ENCODE peak calls at places on chromosome 20, in four cellular contexts. One of them, this sample, is unnamed.
A peak's percentile ranks its signal among the peaks of the same experiment; 100 is the strongest.

GRCh38 chr20:53975761-53976160 is 94.6 kb downstream of the BCAS1 start:
- DNase-seq in progenitor cell of endocrine pancreas: no peak
- DNase-seq in right lobe of liver: peak; percentile 27
- DNase-seq in HCT116: no peak
- DNase-seq in this sample: no peak

GRCh38 chr20:58634818-58635665 is 16.0 kb upstream of the STX16 start:
- DNase-seq in progenitor cell of endocrine pancreas: no peak
- DNase-seq in right lobe of liver: no peak
- DNase-seq in HCT116: no peak
- DNase-seq in this sample: no peak

GRCh38 chr20:56393653-56394052 is 1.2 kb downstream of the CSTF1 start:
- DNase-seq in progenitor cell of endocrine pancreas: no peak
- DNase-seq in right lobe of liver: no peak
- DNase-seq in HCT116: no peak
- DNase-seq in this sample: no peak

GRCh38 chr20:41245086-41245707 is 72.3 kb downstream of the ZHX3 start:
- DNase-seq in progenitor cell of endocrine pancreas: no peak
- DNase-seq in right lobe of liver: no peak
- DNase-seq in HCT116: no peak
- DNase-seq in this sample: no peak

GRCh38 chr20:53582574-53583351 is 10.9 kb downstream of the ZNF217 start:
- DNase-seq in progenitor cell of endocrine pancreas: no peak
- DNase-seq in right lobe of liver: no peak
- DNase-seq in HCT116: no peak
- DNase-seq in this sample: no peak

GRCh38 chr20:40232288-40232687 is 456.7 kb downstream of the MAFB start:
- DNase-seq in progenitor cell of endocrine pancreas: no peak
- DNase-seq in right lobe of liver: no peak
- DNase-seq in HCT116: no peak
- DNase-seq in this sample: no peak

GRCh38 chr20:475463-476357 is 13.4 kb upstream of the TBC1D20 start:
- DNase-seq in progenitor cell of endocrine pancreas: no peak
- DNase-seq in right lobe of liver: no peak
- DNase-seq in HCT116: no peak
- DNase-seq in this sample: no peak

GRCh38 chr20:48921883-48922867 is 664 bp downstream of the ARFGEF2 start:
- DNase-seq in progenitor cell of endocrine pancreas: peak; percentile 43
- DNase-seq in right lobe of liver: peak; percentile 68
- DNase-seq in HCT116: no peak
- DNase-seq in this sample: no peak

GRCh38 chr20:44215125-44215524 is 4.6 kb upstream of the OSER1 start:
- DNase-seq in progenitor cell of endocrine pancreas: peak; percentile 51
- DNase-seq in right lobe of liver: peak; percentile 76
- DNase-seq in HCT116: peak; percentile 28
- DNase-seq in this sample: peak; percentile 55

GRCh38 chr20:48684501-48685041 is 143.2 kb downstream of the PREX1 start:
- DNase-seq in progenitor cell of endocrine pancreas: no peak
- DNase-seq in right lobe of liver: no peak
- DNase-seq in HCT116: no peak
- DNase-seq in this sample: no peak

GRCh38 chr20:37096415-37097039 is 730 bp upstream of the RBL1 start:
- DNase-seq in progenitor cell of endocrine pancreas: no peak
- DNase-seq in right lobe of liver: no peak
- DNase-seq in HCT116: no peak
- DNase-seq in this sample: no peak

GRCh38 chr20:1879934-1880333 is 15.3 kb upstream of the SIRPA start:
- DNase-seq in progenitor cell of endocrine pancreas: no peak
- DNase-seq in right lobe of liver: no peak
- DNase-seq in HCT116: no peak
- DNase-seq in this sample: no peak

GRCh38 chr20:22584922-22585785 is 782 bp upstream of the FOXA2 start:
- DNase-seq in progenitor cell of endocrine pancreas: peak; percentile 51
- DNase-seq in right lobe of liver: peak; percentile 47
- DNase-seq in HCT116: no peak
- DNase-seq in this sample: no peak

GRCh38 chr20:38685853-38686473 is 38.3 kb upstream of the SLC32A1 start:
- DNase-seq in progenitor cell of endocrine pancreas: peak; percentile 74
- DNase-seq in right lobe of liver: peak; percentile 50
- DNase-seq in HCT116: no peak
- DNase-seq in this sample: peak; percentile 24

GRCh38 chr20:5670874-5671273 is 79.3 kb upstream of the SHLD1 start:
- DNase-seq in progenitor cell of endocrine pancreas: no peak
- DNase-seq in right lobe of liver: no peak
- DNase-seq in HCT116: no peak
- DNase-seq in this sample: no peak

GRCh38 chr20:22796465-22797077 is 212.2 kb upstream of the FOXA2 start:
- DNase-seq in progenitor cell of endocrine pancreas: no peak
- DNase-seq in right lobe of liver: no peak
- DNase-seq in HCT116: no peak
- DNase-seq in this sample: no peak

GRCh38 chr20:57167971-57168693 is 98.3 kb downstream of the BMP7 start:
- DNase-seq in progenitor cell of endocrine pancreas: no peak
- DNase-seq in right lobe of liver: no peak
- DNase-seq in HCT116: peak; percentile 29
- DNase-seq in this sample: no peak

GRCh38 chr20:20410678-20411077 is 42.8 kb downstream of the INSM1 start:
- DNase-seq in progenitor cell of endocrine pancreas: no peak
- DNase-seq in right lobe of liver: peak; percentile 77
- DNase-seq in HCT116: no peak
- DNase-seq in this sample: no peak

GRCh38 chr20:37915800-37916570 is 13.1 kb downstream of the VSTM2L start:
- DNase-seq in progenitor cell of endocrine pancreas: no peak
- DNase-seq in right lobe of liver: no peak
- DNase-seq in HCT116: no peak
- DNase-seq in this sample: no peak

GRCh38 chr20:58361549-58361948 is 27.5 kb upstream of the VAPB start:
- DNase-seq in progenitor cell of endocrine pancreas: no peak
- DNase-seq in right lobe of liver: no peak
- DNase-seq in HCT116: no peak
- DNase-seq in this sample: no peak

GRCh38 chr20:1415667-1416468 is 23.0 kb upstream of the FKBP1A start:
- DNase-seq in progenitor cell of endocrine pancreas: no peak
- DNase-seq in right lobe of liver: no peak
- DNase-seq in HCT116: peak; percentile 97
- DNase-seq in this sample: no peak

GRCh38 chr20:2742934-2743559 is 50.5 kb downstream of the EBF4 start:
- DNase-seq in progenitor cell of endocrine pancreas: peak; percentile 67
- DNase-seq in right lobe of liver: peak; percentile 64
- DNase-seq in HCT116: peak; percentile 54
- DNase-seq in this sample: peak; percentile 63

GRCh38 chr20:51487525-51488279 is 54.8 kb downstream of the NFATC2 start:
- DNase-seq in progenitor cell of endocrine pancreas: no peak
- DNase-seq in right lobe of liver: no peak
- DNase-seq in HCT116: peak; percentile 89
- DNase-seq in this sample: no peak

GRCh38 chr20:46849269-46849668 is 45.4 kb upstream of the EYA2 start:
- DNase-seq in progenitor cell of endocrine pancreas: no peak
- DNase-seq in right lobe of liver: no peak
- DNase-seq in HCT116: no peak
- DNase-seq in this sample: no peak

GRCh38 chr20:4613184-4613583 is 108.5 kb upstream of the PRND start:
- DNase-seq in progenitor cell of endocrine pancreas: no peak
- DNase-seq in right lobe of liver: no peak
- DNase-seq in HCT116: no peak
- DNase-seq in this sample: no peak

DNA sequence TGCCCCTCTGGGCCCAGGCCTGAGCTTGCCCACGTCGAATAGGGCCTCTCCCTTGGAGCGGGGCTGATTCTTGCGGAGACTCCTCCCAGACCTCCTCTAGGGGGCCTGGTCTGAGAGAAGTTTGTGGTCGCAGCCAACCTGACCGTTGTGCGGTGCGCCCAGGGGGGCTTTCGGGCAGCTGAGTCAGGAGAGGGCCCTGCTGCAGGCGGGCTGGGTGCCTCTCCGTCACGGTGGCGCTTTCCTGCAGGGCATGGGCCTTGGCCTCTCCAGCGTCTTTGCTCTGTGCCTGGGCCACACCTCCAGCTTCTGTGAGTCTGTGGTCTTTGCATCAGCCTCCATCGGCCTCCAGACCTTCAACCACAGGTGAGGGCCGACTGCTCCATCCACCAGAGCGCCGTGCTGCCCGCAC is 12.9 kb downstream of the SLC17A9 start:
- DNase-seq in progenitor cell of endocrine pancreas: no peak
- DNase-seq in right lobe of liver: no peak
- DNase-seq in HCT116: no peak
- DNase-seq in this sample: no peak
- TF ChIP-seq CTCF in progenitor cell of endocrine pancreas: no peak
- TF ChIP-seq CTCF in right lobe of liver: no peak
- TF ChIP-seq CTCF in HCT116: no peak
- TF ChIP-seq CTCF in this sample: no peak

GRCh38 chr20:12610871-12611270 is 397.9 kb upstream of the SPTLC3 start:
- DNase-seq in progenitor cell of endocrine pancreas: no peak
- DNase-seq in right lobe of liver: no peak
- DNase-seq in HCT116: no peak
- DNase-seq in this sample: no peak

GRCh38 chr20:12617076-12617475 is 391.7 kb upstream of the SPTLC3 start:
- DNase-seq in progenitor cell of endocrine pancreas: no peak
- DNase-seq in right lobe of liver: no peak
- DNase-seq in HCT116: no peak
- DNase-seq in this sample: no peak

GRCh38 chr20:12614764-12615163 is 394.0 kb upstream of the SPTLC3 start:
- DNase-seq in progenitor cell of endocrine pancreas: no peak
- DNase-seq in right lobe of liver: no peak
- DNase-seq in HCT116: no peak
- DNase-seq in this sample: no peak
- TF ChIP-seq CTCF in progenitor cell of endocrine pancreas: no peak
- TF ChIP-seq CTCF in right lobe of liver: no peak
- TF ChIP-seq CTCF in HCT116: no peak
- TF ChIP-seq CTCF in this sample: no peak

GRCh38 chr20:63707558-63708300 is at the start of the genes ARFRP1 and ZGPAT:
- DNase-seq in progenitor cell of endocrine pancreas: peak; percentile 80
- DNase-seq in right lobe of liver: peak; percentile 93
- DNase-seq in HCT116: peak; percentile 47
- DNase-seq in this sample: peak; percentile 84
- TF ChIP-seq CTCF in progenitor cell of endocrine pancreas: no peak
- TF ChIP-seq CTCF in right lobe of liver: no peak
- TF ChIP-seq CTCF in HCT116: no peak
- TF ChIP-seq CTCF in this sample: no peak

DNA sequence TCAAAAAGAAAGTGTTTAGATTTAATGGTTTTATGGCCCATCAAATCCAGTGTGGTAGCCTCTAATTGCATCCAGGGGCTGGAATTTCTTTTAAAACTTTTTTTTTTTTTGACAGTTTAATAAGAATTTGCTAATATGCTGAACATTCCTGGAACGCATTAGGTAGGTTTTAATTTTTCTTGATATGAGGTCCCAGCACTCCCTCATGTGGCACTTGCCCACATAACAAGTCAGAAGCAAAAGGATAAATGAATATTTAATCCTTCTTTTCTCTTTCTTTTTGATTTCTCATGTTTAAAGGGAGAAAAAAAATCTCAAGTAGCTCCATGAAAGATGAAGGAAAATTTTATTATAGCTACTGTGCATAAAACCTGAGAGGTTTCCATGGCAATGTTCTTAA is 13.5 kb downstream of the HAO1 start:
- DNase-seq in progenitor cell of endocrine pancreas: no peak
- DNase-seq in right lobe of liver: no peak
- DNase-seq in HCT116: peak; percentile 12
- DNase-seq in this sample: no peak
- TF ChIP-seq CTCF in progenitor cell of endocrine pancreas: peak; percentile 70
- TF ChIP-seq CTCF in right lobe of liver: peak; percentile 40
- TF ChIP-seq CTCF in HCT116: no peak
- TF ChIP-seq CTCF in this sample: no peak

GRCh38 chr20:8454137-8454712 is 322.2 kb downstream of the PLCB1 start:
- DNase-seq in progenitor cell of endocrine pancreas: no peak
- DNase-seq in right lobe of liver: no peak
- DNase-seq in HCT116: peak; percentile 41
- DNase-seq in this sample: no peak
- TF ChIP-seq CTCF in progenitor cell of endocrine pancreas: peak; percentile 44
- TF ChIP-seq CTCF in right lobe of liver: peak; percentile 11
- TF ChIP-seq CTCF in HCT116: no peak
- TF ChIP-seq CTCF in this sample: no peak

DNA sequence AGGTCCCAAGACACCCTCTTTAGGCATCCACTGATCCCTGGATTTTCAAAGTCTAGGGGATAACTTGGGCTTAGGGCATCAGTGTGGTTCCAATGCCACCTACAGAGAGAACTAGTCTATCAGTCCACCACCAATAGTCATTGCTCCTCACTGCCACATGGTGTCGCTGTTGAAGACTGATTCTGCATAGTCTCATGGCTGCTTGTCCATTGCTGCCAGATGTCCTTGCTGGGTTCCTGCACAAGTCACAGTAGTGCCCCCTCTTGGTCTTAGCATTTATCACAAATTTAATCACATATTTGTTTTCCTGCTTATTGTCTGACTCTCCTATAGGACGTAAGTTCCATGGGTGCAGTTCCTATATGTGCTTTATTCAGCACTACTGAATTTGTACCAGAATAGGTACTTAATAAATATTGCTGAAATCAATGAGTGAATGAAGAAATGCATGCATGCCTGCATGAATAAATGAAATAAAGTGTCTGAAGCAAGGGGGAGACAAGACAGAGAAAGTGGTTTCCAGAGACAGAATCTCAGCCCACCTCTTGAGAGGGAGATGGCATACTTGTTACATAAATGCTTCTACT is 45.9 kb upstream of the RALY start:
- DNase-seq in progenitor cell of endocrine pancreas: no peak
- DNase-seq in right lobe of liver: no peak
- DNase-seq in HCT116: peak; percentile 89
- DNase-seq in this sample: peak; percentile 21
- TF ChIP-seq CTCF in progenitor cell of endocrine pancreas: peak; percentile 68
- TF ChIP-seq CTCF in right lobe of liver: peak; percentile 61
- TF ChIP-seq CTCF in HCT116: peak; percentile 98
- TF ChIP-seq CTCF in this sample: peak; percentile 65